ENCODE peak calls at places on chromosomes 4 and X, in eight cellular contexts. Y is HepG2, B is K562, X is ovary, Z is suprapubic skin, D is transverse colon, L is upper lobe of left lung, M is esophagus muscularis mucosa. A is an unnamed sample. For H3K36me3, the result is how much of the 10 kb centered on the place peaks cover.

GRCh38 chr4:25563071-25563564 is 92.5 kb upstream of the SLC34A2 start:
- DNase-seq in Y (no peak), B (no peak), X (no peak), Z (no peak), D (no peak), L (no peak), M (no peak), A (no peak)

GRCh38 chr4:154049457-154050181 is 260.7 kb upstream of the SFRP2 start:
- DNase-seq in Y (peak), B (peak), X (no peak), Z (no peak), D (peak), L (no peak), M (peak), A (no peak)

GRCh38 chr4:38678078-38678477 is 14.1 kb downstream of the KLF3 start:
- DNase-seq in Y (no peak), B (no peak), X (no peak), Z (no peak), D (no peak), L (no peak), M (peak), A (peak)

GRCh38 chr4:93764647-93765246 is 63.8 kb upstream of the ATOH1 start:
- DNase-seq in Y (peak), B (peak), X (no peak), Z (no peak), D (no peak), L (no peak), M (no peak), A (no peak)

GRCh38 chrX:24259544-24260240 is 54.2 kb downstream of the SUPT20HL2 start:
- DNase-seq in Y (peak), B (peak), X (no peak), Z (no peak), D (peak), L (no peak), M (no peak), A (peak)

GRCh38 chr4:174549696-174550095 is 27.4 kb upstream of the HPGD start:
- DNase-seq in Y (no peak), B (no peak), X (no peak), Z (no peak), D (no peak), L (no peak), M (no peak), A (no peak)

GRCh38 chr4:7287918-7288280 is 95.6 kb downstream of the SORCS2 start:
- DNase-seq in Y (no peak), B (no peak), X (no peak), Z (no peak), D (no peak), L (no peak), M (no peak), A (no peak)

GRCh38 chr4:128810331-128810870 is 901 bp downstream of the JADE1 start:
- DNase-seq in Y (peak), B (peak), X (peak), Z (peak), D (peak), L (no peak), M (no peak), A (peak)

GRCh38 chr4:103030791-103031190 is 11.3 kb upstream of the SLC9B1 start:
- DNase-seq in Y (no peak), B (no peak), X (no peak), Z (no peak), D (no peak), L (no peak), M (no peak), A (no peak)

GRCh38 chr4:168615294-168615693 is 118.4 kb downstream of the PALLD start:
- DNase-seq in Y (no peak), B (no peak), X (no peak), Z (no peak), D (no peak), L (no peak), M (no peak), A (no peak)

GRCh38 chr4:8919651-8920288 is 48.1 kb upstream of the HMX1 start:
- DNase-seq in Y (no peak), B (no peak), X (no peak), Z (peak), D (no peak), L (peak), M (peak), A (no peak)

GRCh38 chr4:147822128-147822527 is 90.2 kb downstream of the ARHGAP10 start:
- DNase-seq in Y (peak), B (no peak), X (peak), Z (peak), D (peak), L (no peak), M (peak), A (peak)

GRCh38 chrX:106170318-106170717 is 2.2 kb downstream of the PWWP3B start:
- DNase-seq in Y (no peak), B (no peak), X (no peak), Z (no peak), D (no peak), L (no peak), M (no peak), A (no peak)

GRCh38 chrX:147476008-147476407 is 435.7 kb upstream of the FMR1 start:
- DNase-seq in Y (peak), B (peak), X (no peak), Z (no peak), D (peak), L (no peak), M (no peak), A (no peak)

GRCh38 chrX:13287816-13288215 is 32.0 kb downstream of the ATXN3L start:
- DNase-seq in Y (no peak), B (peak), X (no peak), Z (no peak), D (no peak), L (no peak), M (no peak), A (no peak)

GRCh38 chr4:176451441-176451840 is 131.7 kb downstream of the SPCS3 start:
- DNase-seq in Y (no peak), B (no peak), X (no peak), Z (no peak), D (no peak), L (no peak), M (no peak), A (no peak)

GRCh38 chr4:94534401-94535312 is 82.9 kb downstream of the PDLIM5 start:
- DNase-seq in Y (no peak), B (peak), X (no peak), Z (no peak), D (no peak), L (no peak), M (no peak), A (no peak)

GRCh38 chr4:94941706-94942105 is 184.0 kb downstream of the BMPR1B start:
- DNase-seq in Y (no peak), B (no peak), X (no peak), Z (no peak), D (no peak), L (no peak), M (no peak), A (no peak)

GRCh38 chr4:74545488-74545887 is 100.6 kb downstream of the AREG start:
- DNase-seq in Y (no peak), B (no peak), X (no peak), Z (no peak), D (no peak), L (no peak), M (no peak), A (no peak)

GRCh38 chrX:151042852-151043251 is 59.7 kb downstream of the HMGB3 start:
- DNase-seq in Y (no peak), B (peak), X (no peak), Z (no peak), D (no peak), L (no peak), M (no peak), A (no peak)

GRCh38 chr4:174377613-174378012 is 93.9 kb downstream of the CEP44 start:
- DNase-seq in Y (peak), B (no peak), X (no peak), Z (no peak), D (no peak), L (no peak), M (no peak), A (no peak)

GRCh38 chrX:55714111-55714510 is 3.4 kb upstream of the RRAGB start:
- DNase-seq in Y (no peak), B (no peak), X (no peak), Z (no peak), D (no peak), L (no peak), M (no peak), A (no peak)

GRCh38 chr4:183686461-183686860 is 27.4 kb downstream of the TRAPPC11 start:
- DNase-seq in Y (no peak), B (no peak), X (no peak), Z (no peak), D (no peak), L (no peak), M (no peak), A (no peak)

GRCh38 chr4:183675625-183676024 is 16.5 kb downstream of the TRAPPC11 start:
- DNase-seq in Y (no peak), B (no peak), X (no peak), Z (no peak), D (no peak), L (no peak), M (no peak), A (no peak)

DNA sequence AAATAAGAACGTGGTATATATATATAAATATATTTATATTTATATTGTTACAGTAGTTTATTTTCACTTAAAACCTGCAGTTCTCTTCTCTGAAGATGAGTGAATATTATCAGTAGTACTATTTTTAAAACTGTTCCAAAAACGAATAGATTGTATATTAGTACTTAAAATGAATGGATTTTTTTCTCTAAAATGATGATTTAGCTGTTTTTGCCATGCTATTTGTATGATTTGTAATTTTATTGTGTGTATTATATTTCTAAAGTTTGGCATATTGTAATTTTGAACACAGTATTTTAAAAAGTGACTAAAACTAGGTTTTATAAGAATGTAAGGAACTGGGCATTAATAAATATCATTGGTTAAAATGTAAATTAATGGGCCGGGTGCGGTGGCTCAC is 22.0 kb downstream of the TRAPPC11 start:
- DNase-seq in Y (no peak), B (no peak), X (no peak), Z (no peak), D (no peak), L (no peak), M (no peak), A (no peak)
- H3K36me3 ChIP-seq in Y (under half), B (half or more), X (under half), Z (half or more), D (under half), L (under half), M (half or more), A (under half)

DNA sequence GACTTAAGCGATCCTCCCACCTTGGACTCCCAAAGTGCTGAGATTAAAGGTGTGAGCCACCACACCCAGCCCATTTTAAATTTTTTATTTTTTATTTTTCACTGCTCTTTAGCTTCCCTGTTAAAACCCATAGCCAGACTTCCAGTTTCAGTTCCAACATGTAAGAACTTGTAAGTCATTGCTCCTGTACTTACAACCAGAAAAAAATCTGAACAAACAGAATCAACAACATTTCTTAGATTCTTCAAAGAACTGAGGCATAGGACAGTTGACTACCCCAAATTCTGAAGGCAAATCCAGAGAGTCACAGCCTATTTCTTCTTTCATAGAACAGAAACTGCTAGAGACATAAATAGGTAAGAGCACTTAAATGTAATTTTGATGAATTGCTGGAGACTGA is 8.1 kb downstream of the GPRASP3 start:
- DNase-seq in Y (no peak), B (no peak), X (no peak), Z (no peak), D (no peak), L (no peak), M (no peak), A (no peak)
- H3K4me3 ChIP-seq in Y (no peak), B (no peak), X (no peak), Z (no peak), D (no peak), L (no peak), M (no peak), A (no peak)

DNA sequence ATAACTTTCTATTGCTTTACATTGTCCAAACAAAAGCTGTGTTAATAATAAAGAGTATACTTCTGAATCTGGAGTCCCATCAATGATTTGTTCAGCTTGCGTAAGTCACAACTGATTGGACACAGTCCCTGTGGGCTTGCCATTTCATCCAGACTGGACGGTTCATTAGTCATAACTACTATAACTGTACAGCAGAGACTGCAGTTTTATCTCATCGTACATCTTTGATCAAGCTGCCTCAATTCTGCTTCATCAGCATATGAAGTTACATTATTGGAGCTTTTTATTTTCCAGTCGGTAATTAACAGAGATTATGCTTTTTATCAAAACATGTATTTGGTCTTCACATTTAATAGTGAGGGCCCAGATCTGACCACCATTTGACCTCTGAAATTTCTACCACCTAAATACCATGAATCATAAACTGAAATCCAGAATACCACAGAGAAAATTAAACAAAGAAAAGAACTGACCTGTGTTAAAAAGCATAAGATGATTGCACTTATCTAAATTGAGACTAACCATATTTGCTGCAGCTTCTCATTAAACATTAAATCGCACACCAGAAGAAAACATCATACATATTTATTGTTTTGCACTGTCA is 12.5 kb upstream of the MAB21L2 start:
- DNase-seq in Y (no peak), B (peak), X (no peak), Z (no peak), D (no peak), L (no peak), M (no peak), A (no peak)
- TF ChIP-seq EP300 in Y (no peak), B (no peak), X (no peak), Z (no peak), D (no peak), L (no peak), M (no peak), A (no peak)

GRCh38 chr4:76271248-76271647 is 19.7 kb downstream of the FAM47E start:
- DNase-seq in Y (no peak), B (no peak), X (no peak), Z (no peak), D (no peak), L (no peak), M (no peak), A (no peak)

GRCh38 chr4:76272091-76272490 is 20.6 kb downstream of the FAM47E start:
- DNase-seq in Y (peak), B (no peak), X (no peak), Z (no peak), D (no peak), L (no peak), M (no peak), A (no peak)

GRCh38 chr4:76272999-76273398 is 21.5 kb downstream of the FAM47E start:
- DNase-seq in Y (no peak), B (no peak), X (no peak), Z (no peak), D (no peak), L (no peak), M (no peak), A (no peak)

GRCh38 chr4:76272582-76272981 is 21.1 kb downstream of the FAM47E start:
- DNase-seq in Y (no peak), B (no peak), X (no peak), Z (no peak), D (no peak), L (no peak), M (no peak), A (no peak)

DNA sequence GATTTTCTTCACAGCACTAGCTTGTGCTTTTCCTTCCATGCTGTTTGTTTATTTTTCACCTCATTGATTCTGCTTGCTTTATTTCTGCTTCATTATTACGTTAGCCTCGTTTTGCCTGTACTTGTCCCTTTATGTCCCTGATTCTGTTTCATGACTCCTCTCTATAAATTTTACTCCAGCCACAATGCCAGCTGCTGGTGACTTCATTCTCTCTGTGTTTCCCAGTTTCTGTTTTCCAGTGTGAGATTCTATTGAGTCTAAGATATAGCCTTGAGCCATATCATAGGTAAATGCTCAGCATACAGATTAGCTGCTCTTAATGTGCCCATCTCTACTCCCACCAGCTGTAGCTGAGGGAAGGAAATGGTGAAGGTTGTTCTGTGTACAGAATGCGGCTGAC is 19.3 kb downstream of the FAM47E start:
- DNase-seq in Y (no peak), B (no peak), X (no peak), Z (no peak), D (no peak), L (no peak), M (no peak), A (no peak)
- H3K36me3 ChIP-seq in Y (under half), B (under half), X (under half), Z (under half), D (under half), L (under half), M (under half), A (under half)

GRCh38 chr4:61723492-61723891 is 523.4 kb downstream of the ADGRL3 start:
- DNase-seq in Y (no peak), B (no peak), X (no peak), Z (no peak), D (no peak), L (no peak), M (no peak), A (no peak)
- H3K4me3 ChIP-seq in Y (no peak), B (no peak), X (no peak), Z (no peak), D (no peak), L (no peak), M (no peak), A (no peak)

GRCh38 chr4:20813698-20814097 is 113.4 kb downstream of the PACRGL start:
- DNase-seq in Y (no peak), B (no peak), X (no peak), Z (no peak), D (no peak), L (no peak), M (no peak), A (no peak)

GRCh38 chr4:20805716-20806115 is 105.5 kb downstream of the PACRGL start:
- DNase-seq in Y (no peak), B (no peak), X (no peak), Z (no peak), D (no peak), L (no peak), M (no peak), A (no peak)

DNA sequence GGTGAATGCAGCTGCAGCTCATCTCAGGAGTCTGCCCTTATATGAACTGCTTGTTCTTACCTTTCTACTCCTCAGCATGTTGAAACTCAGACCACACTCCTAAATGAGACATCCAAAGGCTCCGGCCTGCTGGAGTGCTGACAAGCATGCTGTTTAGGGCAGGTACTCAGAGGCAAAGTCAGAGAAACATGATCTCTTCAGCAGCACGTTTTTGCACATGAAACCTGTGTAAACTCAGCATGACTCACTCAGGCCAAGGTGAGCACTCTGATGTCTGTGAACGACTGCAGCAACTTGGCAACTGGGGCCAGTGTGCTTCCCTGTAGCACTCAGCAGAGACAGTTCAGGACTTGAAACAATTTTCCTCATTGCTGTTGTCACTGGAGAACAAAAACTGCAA is 109.5 kb downstream of the PACRGL start:
- DNase-seq in Y (peak), B (no peak), X (no peak), Z (no peak), D (no peak), L (no peak), M (no peak), A (no peak)
- TF ChIP-seq EP300 in Y (no peak), B (no peak), X (no peak), Z (no peak), D (no peak), L (no peak), M (no peak), A (no peak)

DNA sequence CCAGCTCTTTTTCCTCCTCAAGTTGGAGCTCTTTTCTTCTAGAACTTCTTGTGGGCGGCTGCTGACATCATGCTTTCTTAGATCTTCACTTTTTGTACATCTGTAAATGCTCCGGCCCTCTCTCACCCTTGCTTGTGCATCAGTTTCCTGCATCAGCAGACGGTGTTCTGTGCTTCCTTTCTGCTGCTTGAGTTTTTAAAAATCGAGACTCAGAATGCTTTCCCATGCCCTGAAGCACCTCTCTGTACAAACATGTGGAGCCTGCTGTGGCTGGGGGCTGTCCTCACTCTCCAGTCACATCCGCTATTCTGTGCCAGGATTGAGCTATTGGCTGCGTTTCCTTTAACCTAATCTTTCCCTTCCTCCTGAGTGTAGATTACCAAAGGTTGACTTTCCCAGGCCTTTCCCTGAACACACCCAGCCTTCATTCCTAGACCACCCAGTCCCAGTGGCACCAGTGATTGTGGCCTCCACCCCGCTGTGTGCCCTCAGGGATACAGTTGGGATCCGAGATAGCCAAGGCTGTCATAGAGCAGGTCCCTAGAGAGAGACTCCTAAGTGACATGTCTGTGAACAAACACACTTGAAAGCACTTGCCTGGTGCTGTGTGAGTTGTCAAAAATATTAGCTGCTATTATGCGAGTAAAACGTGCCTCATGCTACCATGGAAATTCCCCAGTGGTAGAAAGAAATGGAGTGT is 41.9 kb downstream of the TNIP2 start:
- DNase-seq in Y (no peak), B (no peak), X (peak), Z (no peak), D (no peak), L (no peak), M (no peak), A (no peak)
- H3K36me3 ChIP-seq in Y (under half), B (half or more), X (under half), Z (under half), D (under half), L (under half), M (under half), A (half or more)

A was measured in tibial nerve.